ENCODE peak calls at places on chromosome 9, in five cellular contexts. D, W, X, G and U are unnamed samples.
A peak's percentile ranks its signal among the peaks of the same experiment; 100 is the strongest.

GRCh38 chr9:97053717-97054116 is 14.8 kb upstream of the CTSV start:
- DNase-seq in D (no peak), W (no peak), X (no peak), G (no peak), U (no peak)

GRCh38 chr9:105510024-105510423 is 47.9 kb upstream of the FKTN start:
- DNase-seq in D (no peak), W (no peak), X (no peak), G (peak; percentile 32), U (no peak)

GRCh38 chr9:98218562-98219363 is 26.3 kb upstream of the CORO2A start:
- DNase-seq in D (no peak), W (no peak), X (peak; percentile 23), G (no peak), U (no peak)

GRCh38 chr9:37739222-37739621 is 14.4 kb upstream of the TRMT10B start:
- DNase-seq in D (no peak), W (no peak), X (no peak), G (no peak), U (no peak)

GRCh38 chr9:6354072-6354686 is 26.0 kb downstream of the TPD52L3 start:
- DNase-seq in D (peak; percentile 70), W (no peak), X (peak; percentile 21), G (peak; percentile 49), U (no peak)

GRCh38 chr9:98521141-98521540 is 187.6 kb downstream of the GABBR2 start:
- DNase-seq in D (no peak), W (no peak), X (no peak), G (peak; percentile 54), U (no peak)

GRCh38 chr9:127762111-127762676 is 16.3 kb downstream of the SH2D3C start:
- DNase-seq in D (no peak), W (peak; percentile 70), X (no peak), G (no peak), U (no peak)

GRCh38 chr9:4617752-4618151 is 44.3 kb upstream of the PLPP6 start:
- DNase-seq in D (no peak), W (no peak), X (no peak), G (no peak), U (no peak)

GRCh38 chr9:137077010-137077747 is at the start of gene UAP1L1:
- DNase-seq in D (peak; percentile 62), W (peak; percentile 92), X (peak; percentile 45), G (no peak), U (no peak)

GRCh38 chr9:86945868-86946711 is 1.2 kb downstream of the GAS1 start:
- DNase-seq in D (peak; percentile 53), W (peak; percentile 68), X (peak; percentile 61), G (peak; percentile 57), U (no peak)

GRCh38 chr9:114291064-114291474 is 31.8 kb upstream of the ORM1 start:
- DNase-seq in D (peak; percentile 78), W (peak; percentile 77), X (peak; percentile 66), G (peak; percentile 81), U (no peak)

GRCh38 chr9:132175431-132175830 is 13.6 kb downstream of the NTNG2 start:
- DNase-seq in D (no peak), W (no peak), X (no peak), G (no peak), U (no peak)

GRCh38 chr9:110069326-110070248 is 138.4 kb downstream of the C9orf152 start:
- DNase-seq in D (peak; percentile 43), W (peak; percentile 66), X (peak; percentile 28), G (peak; percentile 48), U (no peak)

GRCh38 chr9:136992819-136993369 is 672 bp downstream of the PAXX start:
- DNase-seq in D (no peak), W (no peak), X (no peak), G (no peak), U (no peak)

GRCh38 chr9:73081979-73082657 is 69.5 kb upstream of the ANXA1 start:
- DNase-seq in D (peak; percentile 69), W (no peak), X (peak; percentile 23), G (peak; percentile 57), U (no peak)

GRCh38 chr9:69585571-69585970 is 86.6 kb downstream of the APBA1 start:
- DNase-seq in D (no peak), W (no peak), X (no peak), G (no peak), U (no peak)

GRCh38 chr9:136117291-136118060 is 1.2 kb downstream of the TMEM250 start:
- DNase-seq in D (peak; percentile 73), W (no peak), X (peak; percentile 18), G (no peak), U (no peak)